ENCODE peak calls at places on chromosomes 2 and 18, in four cellular contexts. O, A, S and N are unnamed samples.

GRCh38 chr2:168574856-168575630 is 119.0 kb downstream of the CERS6 start:
- DNase-seq in A (no peak), S (no peak), O (no peak), N (no peak)

GRCh38 chr2:220687231-220687843 is 884.8 kb downstream of the EPHA4 start:
- DNase-seq in S (peak), A (peak), O (peak), N (peak)

GRCh38 chr2:119706196-119706595 is 27.2 kb downstream of the TMEM177 start:
- DNase-seq in A (no peak), O (no peak), S (no peak), N (no peak)

GRCh38 chr2:6806605-6807004 is 59.1 kb downstream of the CMPK2 start:
- DNase-seq in O (no peak), A (no peak), S (no peak), N (no peak)

GRCh38 chr18:22447770-22448169 is 30.1 kb upstream of the CTAGE1 start:
- DNase-seq in O (no peak), A (no peak), S (no peak), N (no peak)

GRCh38 chr2:151049746-151050145 is 211.9 kb downstream of the RBM43 start:
- DNase-seq in O (no peak), A (no peak), S (no peak), N (no peak)

GRCh38 chr2:29193681-29194080 is 78.5 kb downstream of the CLIP4 start:
- DNase-seq in O (no peak), S (no peak), A (no peak), N (no peak)

GRCh38 chr2:70965506-70965905 is 12.9 kb upstream of the ANKRD53 start:
- DNase-seq in S (no peak), A (no peak), O (peak), N (peak)

GRCh38 chr2:9366041-9366440 is 57.3 kb downstream of the ITGB1BP1 start:
- DNase-seq in O (no peak), S (no peak), A (no peak), N (no peak)

GRCh38 chr2:220315098-220315785 is 687.8 kb downstream of the SLC4A3 start:
- DNase-seq in S (no peak), A (peak), O (no peak), N (no peak)